ENCODE peak calls at places on chromosomes 5 and 9, in nine cellular contexts. N, V, P, J, D, K, X, H and W are unnamed samples.

GRCh38 chr9:14692536-14692917 is 705 bp downstream of the ZDHHC21 start:
- DNase-seq in N (no peak), V (no peak), P (peak; percentile 15), J (no peak), D (no peak), K (no peak), X (no peak), H (no peak), W (no peak)

GRCh38 chr9:115691097-115691496 is 462.5 kb upstream of the PAPPA start:
- DNase-seq in N (no peak), V (no peak), P (peak; percentile 99), J (no peak), D (no peak), K (no peak), X (peak; percentile 93), H (peak; percentile 98), W (no peak)

GRCh38 chr5:55188656-55189380 is 15.8 kb upstream of the CDC20B start:
- DNase-seq in N (no peak), V (no peak), P (no peak), J (no peak), D (no peak), K (no peak), X (no peak), H (no peak), W (no peak)

GRCh38 chr5:41878598-41879305 is 8.5 kb upstream of the OXCT1 start:
- DNase-seq in N (no peak), V (no peak), P (no peak), J (no peak), D (no peak), K (no peak), X (no peak), H (no peak), W (no peak)

GRCh38 chr5:135645336-135645735 is 66.5 kb upstream of the CXCL14 start:
- DNase-seq in N (no peak), V (no peak), P (no peak), J (no peak), D (no peak), K (no peak), X (no peak), H (no peak), W (no peak)

GRCh38 chr9:90102292-90102901 is 497.6 kb downstream of the GADD45G start:
- DNase-seq in N (peak; percentile 89), V (peak; percentile 79), P (peak; percentile 79), J (peak; percentile 87), D (peak; percentile 90), K (no peak), X (peak; percentile 88), H (peak; percentile 19), W (peak; percentile 85)

GRCh38 chr9:92138157-92138959 is 23.1 kb upstream of the SPTLC1 start:
- DNase-seq in N (peak; percentile 75), V (peak; percentile 93), P (peak; percentile 63), J (peak; percentile 65), D (no peak), K (no peak), X (peak; percentile 43), H (no peak), W (peak; percentile 69)

GRCh38 chr9:89751081-89751855 is 146.5 kb downstream of the GADD45G start:
- DNase-seq in N (no peak), V (no peak), P (no peak), J (no peak), D (no peak), K (no peak), X (no peak), H (no peak), W (no peak)

GRCh38 chr9:16309350-16310271 is 560.9 kb downstream of the BNC2 start:
- DNase-seq in N (no peak), V (no peak), P (peak; percentile 76), J (no peak), D (no peak), K (peak; percentile 72), X (no peak), H (no peak), W (no peak)

GRCh38 chr5:103744159-103744558 is 181.6 kb upstream of the NUDT12 start:
- DNase-seq in N (no peak), V (no peak), P (peak; percentile 76), J (no peak), D (no peak), K (no peak), X (peak; percentile 88), H (peak; percentile 61), W (no peak)

GRCh38 chr5:111394580-111394979 is 117.8 kb downstream of the STARD4 start:
- DNase-seq in N (no peak), V (no peak), P (peak; percentile 76), J (no peak), D (no peak), K (no peak), X (peak; percentile 5), H (peak; percentile 9), W (no peak)

GRCh38 chr5:2746642-2747041 is 4.8 kb downstream of the IRX2 start:
- DNase-seq in N (no peak), V (no peak), P (peak; percentile 10), J (no peak), D (no peak), K (no peak), X (no peak), H (no peak), W (no peak)

GRCh38 chr9:133236291-133237071 is 27.4 kb upstream of the OBP2B start:
- DNase-seq in N (no peak), V (no peak), P (no peak), J (no peak), D (no peak), K (peak; percentile 68), X (no peak), H (no peak), W (no peak)

GRCh38 chr5:1110930-1111726 is 735 bp downstream of the SLC12A7 start:
- DNase-seq in N (no peak), V (peak; percentile 77), P (no peak), J (peak; percentile 72), D (no peak), K (no peak), X (no peak), H (no peak), W (peak; percentile 58)

GRCh38 chr5:39767906-39768305 is 343.1 kb upstream of the DAB2 start:
- DNase-seq in N (no peak), V (no peak), P (no peak), J (no peak), D (no peak), K (no peak), X (peak; percentile 66), H (no peak), W (no peak)

GRCh38 chr9:134824583-134824982 is 56.0 kb upstream of the FCN2 start:
- DNase-seq in N (no peak), V (no peak), P (no peak), J (no peak), D (no peak), K (no peak), X (no peak), H (no peak), W (no peak)

GRCh38 chr5:112876362-112876761 is 15.3 kb downstream of the SRP19 start:
- DNase-seq in N (no peak), V (no peak), P (no peak), J (no peak), D (no peak), K (no peak), X (no peak), H (no peak), W (no peak)
- TF ChIP-seq CTCF in N (no peak), V (no peak), P (no peak), J (no peak), D (no peak), K (no peak), X (no peak), H (no peak), W (no peak)

GRCh38 chr9:122334916-122335315 is 35.9 kb upstream of the PTGS1 start:
- DNase-seq in N (no peak), V (no peak), P (peak; percentile 45), J (no peak), D (no peak), K (no peak), X (no peak), H (no peak), W (no peak)
- TF ChIP-seq CTCF in N (no peak), V (no peak), P (no peak), J (no peak), D (no peak), K (no peak), X (no peak), H (no peak), W (no peak)

GRCh38 chr5:75667586-75667985 is 49.7 kb downstream of the POC5 start:
- DNase-seq in N (no peak), V (no peak), P (no peak), J (no peak), D (no peak), K (no peak), X (no peak), H (no peak), W (no peak)
- TF ChIP-seq CTCF in N (no peak), V (no peak), P (no peak), J (no peak), D (peak; percentile 11), K (no peak), X (peak; percentile 22), H (peak; percentile 10), W (no peak)

GRCh38 chr9:136920832-136921231 is 23.7 kb downstream of the FBXW5 start:
- DNase-seq in N (no peak), V (no peak), P (no peak), J (no peak), D (no peak), K (no peak), X (no peak), H (no peak), W (no peak)
- TF ChIP-seq CTCF in N (no peak), V (no peak), P (no peak), J (no peak), D (no peak), K (no peak), X (no peak), H (no peak), W (no peak)

GRCh38 chr5:9922719-9923118 is 292.6 kb upstream of the TAS2R1 start:
- DNase-seq in N (no peak), V (no peak), P (no peak), J (no peak), D (no peak), K (no peak), X (no peak), H (no peak), W (no peak)
- TF ChIP-seq CTCF in N (no peak), V (no peak), P (peak; percentile 43), J (peak; percentile 7), D (peak; percentile 39), K (no peak), X (peak; percentile 31), H (peak; percentile 37), W (no peak)

GRCh38 chr9:126893079-126893478 is 21.5 kb upstream of the RALGPS1 start:
- DNase-seq in N (no peak), V (no peak), P (no peak), J (no peak), D (peak; percentile 8), K (no peak), X (no peak), H (no peak), W (no peak)
- TF ChIP-seq CTCF in N (no peak), V (no peak), P (no peak), J (no peak), D (peak; percentile 47), K (no peak), X (peak; percentile 36), H (no peak), W (no peak)